ENCODE peak calls at places on chromosomes 12 and 14, in five cellular contexts. X, O, Y, A and L are unnamed samples.

GRCh38 chr12:87439990-87440827 is 589.0 kb downstream of the C12orf50 start:
- DNase-seq in X (no peak), O (no peak), Y (no peak), A (peak; percentile 46), L (no peak)

GRCh38 chr12:1533602-1534304 is 60.6 kb downstream of the FBXL14 start:
- DNase-seq in X (peak; percentile 83), O (no peak), Y (no peak), A (no peak), L (peak; percentile 63)

GRCh38 chr14:68616255-68616902 is 176.5 kb downstream of the ZFP36L1 start:
- DNase-seq in X (peak; percentile 57), O (no peak), Y (no peak), A (no peak), L (no peak)

GRCh38 chr12:470133-470532 is 10.4 kb downstream of the B4GALNT3 start:
- DNase-seq in X (no peak), O (no peak), Y (no peak), A (no peak), L (no peak)

GRCh38 chr12:11785722-11786121 is 136.2 kb downstream of the ETV6 start:
- DNase-seq in X (no peak), O (no peak), Y (no peak), A (no peak), L (no peak)

GRCh38 chr14:71621966-71622365 is 310.3 kb upstream of the RGS6 start:
- DNase-seq in X (no peak), O (no peak), Y (no peak), A (no peak), L (no peak)

GRCh38 chr14:61444215-61444768 is 122.9 kb downstream of the PRKCH start:
- DNase-seq in X (no peak), O (no peak), Y (peak; percentile 49), A (no peak), L (peak; percentile 55)

GRCh38 chr12:27064397-27065342 is 17.7 kb downstream of the C12orf71 start:
- DNase-seq in X (no peak), O (no peak), Y (no peak), A (no peak), L (no peak)

GRCh38 chr14:32203928-32204357 is 874 bp upstream of the RNU6-8 start:
- DNase-seq in X (no peak), O (no peak), Y (peak; percentile 36), A (no peak), L (peak; percentile 40)

GRCh38 chr12:7972734-7973488 is 36.9 kb upstream of the SLC2A3 start:
- DNase-seq in X (no peak), O (no peak), Y (no peak), A (no peak), L (no peak)

DNA sequence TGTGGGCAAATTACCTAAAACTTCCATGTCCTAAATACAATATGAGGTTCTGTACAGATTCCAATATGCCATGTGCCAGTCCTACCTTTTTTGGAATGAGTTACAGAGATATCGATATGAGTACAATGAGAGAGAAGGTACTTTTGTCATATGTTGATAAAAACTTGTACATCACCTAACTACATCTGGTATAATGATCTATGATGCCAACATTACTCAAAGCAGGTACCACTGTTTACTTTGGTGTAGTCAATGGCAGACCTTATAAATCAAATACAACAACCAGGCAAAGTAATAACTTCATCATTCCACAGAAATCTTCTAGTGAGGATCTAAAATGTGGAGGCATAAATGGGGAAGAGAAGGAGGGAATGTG is 12.7 kb downstream of the TEP1 start:
- DNase-seq in X (no peak), O (no peak), Y (no peak), A (no peak), L (no peak)
- H3K4me3 ChIP-seq in X (no peak overlapping the region), O (no peak overlapping the region), Y (no peak overlapping the region), A (no peak overlapping the region), L (no peak overlapping the region)

GRCh38 chr12:105223358-105223840 is 12.6 kb downstream of the APPL2 start:
- DNase-seq in X (no peak), O (no peak), Y (no peak), A (no peak), L (no peak)
- H3K27ac ChIP-seq in X (no peak overlapping the region), O (no peak overlapping the region), Y (no peak overlapping the region), A (peak overlapping the region; percentile 39), L (no peak overlapping the region)

DNA sequence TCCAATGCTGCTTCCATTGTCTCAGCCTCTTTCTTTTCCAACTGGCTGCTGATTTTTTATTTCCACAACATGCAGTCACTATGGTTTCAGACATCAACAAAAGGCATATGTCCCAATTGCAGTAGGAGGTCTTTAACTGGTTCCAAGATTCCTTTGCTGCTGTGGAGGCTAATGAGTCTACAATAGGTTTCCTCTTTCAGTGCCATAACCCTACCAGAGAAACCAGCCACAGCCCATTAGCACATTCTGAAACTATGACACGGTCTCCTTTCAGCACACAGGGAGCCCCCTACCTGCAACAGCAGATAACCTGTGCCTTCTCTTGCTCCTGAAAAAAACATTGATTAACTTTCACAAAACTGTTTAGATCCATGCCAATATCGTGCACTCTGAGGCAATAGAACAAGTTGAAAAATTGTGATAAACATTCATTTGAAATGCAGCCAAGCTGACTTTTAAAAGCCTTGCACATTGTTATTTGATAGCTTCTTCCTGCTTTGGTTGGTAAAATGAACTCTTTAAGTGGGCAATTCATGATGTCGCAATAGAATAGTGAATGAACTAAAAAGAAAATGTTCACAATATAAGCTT is 32.4 kb downstream of the PLEKHG7 start:
- DNase-seq in X (no peak), O (no peak), Y (no peak), A (no peak), L (no peak)
- TF ChIP-seq CTCF in X (peak; percentile 22), O (no peak), Y (no peak), A (no peak), L (no peak)

GRCh38 chr12:6336079-6336858 is 5.6 kb downstream of the TNFRSF1A start:
- DNase-seq in X (no peak), O (peak; percentile 91), Y (peak; percentile 59), A (peak; percentile 90), L (no peak)
- H3K4me3 ChIP-seq in X (peak overlapping the region; percentile 53), O (peak overlapping the region; percentile 89), Y (peak overlapping the region; percentile 14), A (peak overlapping the region; percentile 92), L (peak overlapping the region; percentile 77)

GRCh38 chr12:49655595-49656236 is 32.4 kb downstream of the PRPF40B start:
- DNase-seq in X (no peak), O (no peak), Y (no peak), A (no peak), L (no peak)
- H3K27ac ChIP-seq in X (no peak overlapping the region), O (no peak overlapping the region), Y (no peak overlapping the region), A (no peak overlapping the region), L (no peak overlapping the region)

GRCh38 chr12:103177624-103178023 is 220.2 kb downstream of the ASCL1 start:
- DNase-seq in X (no peak), O (no peak), Y (no peak), A (no peak), L (no peak)
- TF ChIP-seq CTCF in X (no peak), O (no peak), Y (no peak), A (no peak), L (no peak)